ENCODE peak calls at places on chromosomes 13 and 19, in ten cellular contexts. M is heart right ventricle, O is upper lobe of right lung, V is uterus, K is tibial nerve, X is endodermal cell, C is kidney, L is H1, D is heart left ventricle, R is left lung. F is an unnamed sample. For H3K4me1, the result is how much of the 10 kb centered on the place peaks cover.

GRCh38 chr13:73835138-73835721 is 299.0 kb downstream of the KLF12 start:
- DNase-seq in M (no peak), O (no peak), V (no peak), K (no peak), X (no peak), C (no peak), L (no peak), D (no peak), R (no peak), F (no peak)

GRCh38 chr13:29567411-29567810 is 28.1 kb downstream of the SLC7A1 start:
- DNase-seq in M (no peak), O (no peak), V (no peak), K (no peak), X (peak), C (no peak), L (no peak), D (no peak), R (no peak), F (no peak)

GRCh38 chr19:41351339-41352245 is 2.1 kb downstream of the TGFB1 start:
- DNase-seq in M (peak), O (peak), V (peak), K (no peak), X (peak), C (peak), L (peak), D (peak), R (peak), F (no peak)

GRCh38 chr13:56735537-56735942 is 405.2 kb upstream of the PRR20A start:
- DNase-seq in M (no peak), O (no peak), V (no peak), K (no peak), X (peak), C (peak), L (no peak), D (no peak), R (peak), F (no peak)

GRCh38 chr19:29478578-29479565 is 46.9 kb upstream of the VSTM2B start:
- DNase-seq in M (no peak), O (no peak), V (no peak), K (no peak), X (peak), C (no peak), L (peak), D (no peak), R (peak), F (no peak)

GRCh38 chr19:34171539-34171876 is 796 bp upstream of the LSM14A start:
- DNase-seq in M (no peak), O (no peak), V (no peak), K (no peak), X (no peak), C (no peak), L (no peak), D (no peak), R (no peak), F (no peak)

GRCh38 chr13:33876716-33877394 is 58.9 kb downstream of the RFC3 start:
- DNase-seq in M (no peak), O (no peak), V (no peak), K (no peak), X (no peak), C (no peak), L (no peak), D (no peak), R (no peak), F (no peak)

GRCh38 chr13:31896427-31896826 is 135.1 kb upstream of the FRY start:
- DNase-seq in M (peak), O (no peak), V (no peak), K (no peak), X (no peak), C (peak), L (no peak), D (peak), R (no peak), F (no peak)

GRCh38 chr13:29131881-29132668 is 311.9 kb downstream of the MTUS2 start:
- DNase-seq in M (no peak), O (no peak), V (no peak), K (no peak), X (no peak), C (no peak), L (no peak), D (no peak), R (no peak), F (no peak)

GRCh38 chr19:45079063-45079910 is at the start of gene GEMIN7:
- DNase-seq in M (peak), O (peak), V (peak), K (peak), X (peak), C (peak), L (peak), D (peak), R (peak), F (no peak)

GRCh38 chr19:45076851-45077730 is 813 bp upstream of the ZNF296 start:
- DNase-seq in M (no peak), O (no peak), V (no peak), K (no peak), X (no peak), C (no peak), L (peak), D (no peak), R (no peak), F (no peak)

GRCh38 chr19:45079911-45080469 is 930 bp downstream of the GEMIN7 start:
- DNase-seq in M (no peak), O (no peak), V (no peak), K (no peak), X (peak), C (no peak), L (peak), D (no peak), R (no peak), F (no peak)

GRCh38 chr19:45076029-45076850 is at the start of gene ZNF296:
- DNase-seq in M (peak), O (peak), V (no peak), K (peak), X (peak), C (peak), L (peak), D (peak), R (peak), F (no peak)

DNA sequence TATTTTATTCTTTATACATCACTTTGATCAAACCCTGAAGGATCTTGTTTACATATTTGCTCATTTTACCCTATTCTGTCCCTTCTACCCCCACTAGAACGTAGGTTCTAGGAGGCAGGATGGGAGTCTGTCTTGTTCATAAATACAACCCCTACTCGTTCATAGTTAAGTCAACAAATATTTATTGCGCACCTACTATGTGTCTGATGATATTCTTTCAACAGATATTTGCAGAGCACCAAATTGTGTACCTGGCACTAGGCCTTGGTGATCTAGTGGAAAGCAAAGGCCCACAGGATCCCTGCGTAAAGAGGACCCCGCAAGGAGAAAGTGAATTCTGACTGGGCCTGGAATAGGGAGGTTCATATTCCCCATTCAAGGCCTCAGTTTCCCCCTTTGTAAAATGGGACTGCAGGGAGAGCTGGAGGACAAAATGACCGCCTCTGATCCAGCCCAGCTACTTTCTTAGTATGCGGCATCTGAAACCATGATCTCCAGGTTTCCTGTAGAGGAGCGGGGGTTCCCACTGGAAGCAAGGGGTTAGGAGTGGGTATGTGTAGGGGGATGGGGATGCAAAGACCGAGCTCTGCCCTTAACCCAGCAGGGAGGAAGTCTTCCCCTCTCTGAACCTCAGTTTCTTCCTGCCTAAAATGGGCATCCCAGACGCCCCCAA is 534 bp upstream of the GEMIN7 start:
- DNase-seq in M (no peak), O (no peak), V (no peak), K (no peak), X (no peak), C (no peak), L (no peak), D (no peak), R (no peak), F (no peak)
- H3K4me1 ChIP-seq in M (under half), O (under half), V (under half), K (half or more), X (under half), C (under half), L (under half), D (under half), R (under half), F (half or more)

GRCh38 chr19:18660939-18661338 is 22.5 kb upstream of the CRTC1 start:
- DNase-seq in M (no peak), O (no peak), V (no peak), K (no peak), X (no peak), C (peak), L (no peak), D (no peak), R (no peak), F (no peak)
- H3K4me1 ChIP-seq in M (under half), O (under half), V (under half), K (half or more), X (under half), C (under half), L (under half), D (under half), R (under half), F (under half)

GRCh38 chr19:48715681-48716171 is 3.8 kb downstream of the MAMSTR start:
- DNase-seq in M (no peak), O (no peak), V (peak), K (no peak), X (peak), C (peak), L (no peak), D (peak), R (no peak), F (no peak)
- H3K4me1 ChIP-seq in M (half or more), O (under half), V (under half), K (half or more), X (under half), C (under half), L (under half), D (half or more), R (under half), F (half or more)

GRCh38 chr19:38033658-38034150 is 126.7 kb downstream of the SIPA1L3 start:
- DNase-seq in M (no peak), O (no peak), V (no peak), K (no peak), X (peak), C (peak), L (no peak), D (no peak), R (no peak), F (no peak)
- H3K4me1 ChIP-seq in M (under half), O (under half), V (under half), K (under half), X (under half), C (under half), L (under half), D (under half), R (under half), F (under half)

DNA sequence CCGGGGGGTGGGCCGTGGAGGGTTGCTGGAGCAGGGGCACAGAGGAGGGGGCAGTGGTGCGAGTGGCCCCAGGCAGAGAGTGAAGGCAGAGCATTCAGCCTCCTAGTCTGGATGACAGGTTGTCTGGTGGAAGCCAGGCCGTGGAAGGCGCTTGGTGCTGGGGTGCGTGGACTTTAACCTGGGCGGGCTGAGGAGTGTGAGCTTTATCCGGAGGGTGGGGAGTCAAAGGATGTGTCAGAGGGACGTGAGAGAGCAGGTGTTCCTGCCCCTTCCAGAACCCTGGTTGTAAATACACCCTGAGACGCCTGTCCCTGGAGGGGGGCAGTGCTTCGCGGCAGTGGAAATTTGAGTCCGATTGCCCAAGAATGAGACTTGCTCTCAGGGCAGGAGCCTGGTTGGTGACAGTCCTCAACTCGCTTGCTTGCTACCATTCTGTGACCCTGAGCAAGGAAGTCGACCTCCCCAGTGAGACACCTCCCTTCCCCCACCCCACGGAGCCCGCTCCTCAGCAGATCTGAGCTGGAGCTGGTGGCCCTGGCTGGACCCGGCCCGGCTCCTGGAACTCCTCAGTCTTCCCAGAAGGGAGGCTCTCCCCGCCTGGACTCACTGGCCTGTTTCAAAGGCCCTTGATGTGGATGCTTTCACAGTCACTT is 2.3 kb downstream of the SPPL2B start:
- DNase-seq in M (no peak), O (no peak), V (no peak), K (no peak), X (no peak), C (peak), L (peak), D (no peak), R (no peak), F (no peak)
- H3K4me1 ChIP-seq in M (half or more), O (under half), V (under half), K (half or more), X (under half), C (under half), L (under half), D (half or more), R (under half), F (half or more)

DNA sequence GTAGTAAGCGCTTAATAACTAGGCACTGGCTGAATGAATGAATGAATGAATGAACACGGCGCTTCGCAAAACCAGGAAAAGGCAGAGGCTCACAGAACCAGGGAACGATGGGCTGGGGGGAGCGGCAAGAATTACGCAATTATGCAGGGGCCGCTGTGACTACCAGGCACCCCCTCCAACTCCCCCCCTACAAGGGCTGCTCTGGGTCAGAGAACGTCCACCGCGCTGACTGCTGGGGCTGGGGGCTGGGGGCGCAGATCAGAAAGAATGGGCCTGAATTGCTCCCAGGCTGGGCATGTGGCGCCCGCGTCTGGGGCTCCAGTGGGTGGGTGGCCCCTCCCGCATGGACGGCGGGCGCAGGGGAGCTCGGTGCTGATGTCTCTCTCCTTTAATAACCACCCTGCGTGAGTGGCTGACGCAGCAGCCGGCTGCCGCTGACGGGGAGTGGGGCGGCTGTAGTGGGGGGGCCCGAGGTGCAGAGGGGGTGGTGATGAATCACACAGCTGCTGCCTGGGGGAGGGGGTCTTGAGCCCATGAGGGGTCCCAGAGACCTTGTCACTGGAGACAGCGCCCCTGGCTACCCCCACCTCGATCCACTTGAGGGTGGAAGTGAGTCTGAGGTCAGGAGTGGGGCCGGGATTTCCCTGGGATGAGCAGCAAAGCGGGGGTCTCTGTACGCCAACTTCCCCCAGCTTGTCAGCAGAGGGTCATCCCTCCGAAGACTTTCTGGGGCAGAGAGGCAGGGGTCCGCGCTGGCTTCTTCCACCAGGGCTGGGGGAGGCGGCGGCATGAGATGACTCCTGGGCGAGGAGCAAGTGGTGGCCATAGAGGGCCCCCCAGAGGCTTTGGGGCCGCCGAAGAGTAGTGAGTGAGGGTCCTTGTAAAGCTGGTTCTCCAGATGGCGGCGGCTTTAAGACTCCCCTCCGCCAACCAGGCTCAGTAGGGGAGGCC is 1.4 kb upstream of the CIRBP start:
- DNase-seq in M (peak), O (no peak), V (peak), K (no peak), X (peak), C (peak), L (no peak), D (peak), R (no peak), F (no peak)
- H3K4me1 ChIP-seq in M (half or more), O (half or more), V (under half), K (half or more), X (under half), C (under half), L (under half), D (half or more), R (half or more), F (half or more)